ENCODE peak calls at places on chromosome 12, in six cellular contexts. B, J, N, W, K and P are unnamed samples.

GRCh38 chr12:79140711-79141110 is 276.1 kb downstream of the SYT1 start:
- DNase-seq in B (no peak), J (no peak), N (no peak), W (no peak), K (no peak), P (no peak)

GRCh38 chr12:76996983-76997382 is 68.4 kb downstream of the E2F7 start:
- DNase-seq in B (no peak), J (no peak), N (no peak), W (no peak), K (no peak), P (no peak)

GRCh38 chr12:14390885-14391530 is 25.5 kb downstream of the ATF7IP start:
- DNase-seq in B (no peak), J (no peak), N (no peak), W (no peak), K (no peak), P (no peak)

GRCh38 chr12:121036810-121037326 is 2.2 kb downstream of the OASL start:
- DNase-seq in B (no peak), J (no peak), N (peak), W (peak), K (no peak), P (no peak)

GRCh38 chr12:132224484-132224883 is 80.2 kb downstream of the NOC4L start:
- DNase-seq in B (no peak), J (no peak), N (no peak), W (no peak), K (no peak), P (no peak)

GRCh38 chr12:12091977-12092663 is 21.4 kb downstream of the BCL2L14 start:
- DNase-seq in B (no peak), J (no peak), N (peak), W (no peak), K (no peak), P (peak)

GRCh38 chr12:28517101-28517500 is 326.8 kb downstream of the CCDC91 start:
- DNase-seq in B (no peak), J (no peak), N (no peak), W (no peak), K (no peak), P (no peak)

GRCh38 chr12:69287556-69287955 is 48.2 kb downstream of the CPSF6 start:
- DNase-seq in B (no peak), J (no peak), N (no peak), W (no peak), K (no peak), P (no peak)

GRCh38 chr12:95977764-95978305 is 18.3 kb downstream of the HAL start:
- DNase-seq in B (no peak), J (no peak), N (no peak), W (no peak), K (no peak), P (no peak)

GRCh38 chr12:26668230-26668629 is 164.8 kb downstream of the ITPR2 start:
- DNase-seq in B (no peak), J (no peak), N (no peak), W (no peak), K (no peak), P (no peak)

GRCh38 chr12:48925218-48925871 is at the start of gene FKBP11:
- DNase-seq in B (no peak), J (peak), N (peak), W (peak), K (no peak), P (no peak)

GRCh38 chr12:67890726-67891125 is 98.5 kb upstream of the IFNG-AS1 start:
- DNase-seq in B (no peak), J (no peak), N (no peak), W (no peak), K (no peak), P (no peak)

GRCh38 chr12:107436376-107436775 is 249.2 kb upstream of the PWP1 start:
- DNase-seq in B (no peak), J (no peak), N (peak), W (no peak), K (no peak), P (no peak)

GRCh38 chr12:7731499-7731898 is 15.7 kb downstream of the CLEC4C start:
- DNase-seq in B (no peak), J (no peak), N (no peak), W (no peak), K (no peak), P (no peak)

GRCh38 chr12:7046383-7047143 is 14.0 kb upstream of the C1S start:
- DNase-seq in B (no peak), J (no peak), N (no peak), W (no peak), K (no peak), P (no peak)

GRCh38 chr12:102638777-102639176 is 158.4 kb upstream of the IGF1 start:
- DNase-seq in B (peak), J (no peak), N (peak), W (no peak), K (no peak), P (no peak)

GRCh38 chr12:15435597-15435996 is 113.3 kb downstream of the PTPRO start:
- DNase-seq in B (no peak), J (no peak), N (peak), W (no peak), K (no peak), P (no peak)

GRCh38 chr12:49059385-49060232 is 985 bp downstream of the KMT2D start:
- DNase-seq in B (no peak), J (no peak), N (peak), W (no peak), K (no peak), P (no peak)

GRCh38 chr12:52389313-52390207 is 4.1 kb upstream of the KRT84 start:
- DNase-seq in B (no peak), J (no peak), N (peak), W (no peak), K (no peak), P (no peak)

GRCh38 chr12:40793471-40793870 is 101.2 kb downstream of the CNTN1 start:
- DNase-seq in B (no peak), J (no peak), N (no peak), W (no peak), K (no peak), P (no peak)

GRCh38 chr12:90859591-90859990 is 95.4 kb downstream of the CCER1 start:
- DNase-seq in B (no peak), J (no peak), N (no peak), W (no peak), K (no peak), P (no peak)

GRCh38 chr12:34391771-34392581 is 369.7 kb downstream of the ALG10 start:
- DNase-seq in B (no peak), J (peak), N (no peak), W (no peak), K (no peak), P (no peak)